ENCODE peak calls at places on chromosomes 13 and 19, in six cellular contexts. T is CD8-positive, alpha-beta T cell; Z is activated T-helper 1 cell treated with Interleukin-2 at 50 U/mL for 16 hours; A is right cardiac atrium; D is MM.1S; J is foreskin melanocyte. S is an unnamed sample.

GRCh38 chr13:24012648-24013047 is 115.3 kb upstream of the C1QTNF9B start:
- DNase-seq in D (no peak), T (no peak), Z (no peak), J (no peak), A (no peak), S (no peak)

GRCh38 chr19:38852231-38853044 is 2.7 kb upstream of the HNRNPL start:
- DNase-seq in T (peak), A (no peak), Z (peak), D (peak), J (peak), S (peak)

GRCh38 chr19:18306903-18307681 is 15.8 kb downstream of the LSM4 start:
- DNase-seq in D (no peak), A (peak), J (no peak), T (peak), Z (no peak), S (no peak)

GRCh38 chr19:18274776-18275356 is 614 bp upstream of the IQCN start:
- DNase-seq in T (no peak), Z (no peak), A (peak), J (no peak), D (no peak), S (peak)

GRCh38 chr19:14318873-14319272 is 62.4 kb upstream of the ADGRE5 start:
- DNase-seq in J (no peak), Z (no peak), T (no peak), A (peak), D (no peak), S (no peak)

GRCh38 chr13:111947026-111947810 is 119.7 kb upstream of the SOX1 start:
- DNase-seq in J (no peak), Z (no peak), D (no peak), A (no peak), T (peak), S (no peak)

GRCh38 chr13:34416833-34417425 is 525.1 kb upstream of the NBEA start:
- DNase-seq in T (no peak), Z (no peak), D (no peak), A (peak), J (no peak), S (peak)

GRCh38 chr13:31236211-31236786 is 36.5 kb downstream of the B3GLCT start:
- DNase-seq in T (no peak), A (no peak), J (peak), D (peak), Z (no peak), S (peak)

GRCh38 chr19:17938092-17938845 is 5.5 kb downstream of the CCDC124 start:
- DNase-seq in A (peak), Z (peak), T (peak), D (peak), J (peak), S (peak)

GRCh38 chr19:6374179-6374709 is 1.5 kb downstream of the PSPN start:
- DNase-seq in D (no peak), A (peak), T (no peak), J (no peak), Z (no peak), S (no peak)

GRCh38 chr19:2055871-2056809 is 5.1 kb upstream of the MKNK2 start:
- DNase-seq in Z (no peak), J (peak), D (no peak), T (no peak), A (peak), S (peak)

GRCh38 chr19:41991025-41991424 is 3.0 kb downstream of the ATP1A3 start:
- DNase-seq in Z (no peak), J (no peak), D (no peak), A (peak), T (no peak), S (no peak)

GRCh38 chr19:15404097-15404779 is 14.6 kb downstream of the AKAP8L start:
- DNase-seq in A (peak), T (no peak), J (no peak), D (no peak), Z (no peak), S (no peak)

GRCh38 chr19:14434543-14435319 is 1.6 kb downstream of the PKN1 start:
- DNase-seq in J (peak), D (no peak), T (no peak), A (peak), Z (no peak), S (peak)

GRCh38 chr19:8017808-8018207 is 12.4 kb upstream of the ELAVL1 start:
- DNase-seq in A (no peak), Z (no peak), T (peak), D (peak), J (no peak), S (no peak)

GRCh38 chr13:32267836-32268439 is 47.2 kb downstream of the ZAR1L start:
- DNase-seq in A (no peak), T (peak), J (no peak), D (peak), Z (peak), S (no peak)

GRCh38 chr19:2711175-2711936 is 8.9 kb upstream of the GNG7 start:
- DNase-seq in J (no peak), D (no peak), T (no peak), Z (no peak), A (peak), S (peak)

GRCh38 chr19:12994701-12995595 is at the start of gene NFIX:
- DNase-seq in J (no peak), A (peak), Z (peak), D (peak), T (peak), S (no peak)

GRCh38 chr13:33367186-33367895 is 81.8 kb upstream of the STARD13 start:
- DNase-seq in D (no peak), Z (no peak), A (no peak), T (no peak), J (no peak), S (no peak)

GRCh38 chr19:31300406-31300805 is 48.8 kb downstream of the TSHZ3 start:
- DNase-seq in D (no peak), J (no peak), A (no peak), Z (no peak), T (no peak), S (no peak)

GRCh38 chr13:25846227-25846984 is 205.4 kb downstream of the SHISA2 start:
- DNase-seq in A (no peak), D (no peak), T (no peak), Z (no peak), J (no peak), S (no peak)

GRCh38 chr19:18542936-18543813 is at the start of gene FKBP8:
- DNase-seq in T (peak), J (peak), Z (peak), D (peak), A (peak), S (peak)

GRCh38 chr13:49314344-49314882 is 66.7 kb downstream of the CDADC1 start:
- DNase-seq in T (no peak), Z (no peak), D (no peak), J (no peak), A (no peak), S (peak)

GRCh38 chr13:49571299-49572240 is 13.8 kb downstream of the RCBTB1 start:
- DNase-seq in A (no peak), T (no peak), J (no peak), D (no peak), Z (no peak), S (no peak)

GRCh38 chr19:39093761-39094160 is 9.6 kb downstream of the ACP7 start:
- DNase-seq in J (no peak), D (no peak), A (no peak), T (no peak), Z (no peak), S (peak)

GRCh38 chr13:103731959-103732358 is 665.7 kb upstream of the SLC10A2 start:
- DNase-seq in J (no peak), Z (no peak), A (no peak), T (no peak), D (no peak), S (no peak)

GRCh38 chr13:23618341-23618740 is 48.1 kb downstream of the TNFRSF19 start:
- DNase-seq in J (no peak), D (no peak), Z (no peak), T (no peak), A (no peak), S (peak)

GRCh38 chr19:33731886-33732285 is 64.8 kb upstream of the KCTD15 start:
- DNase-seq in J (no peak), Z (no peak), D (no peak), T (no peak), A (no peak), S (no peak)

GRCh38 chr19:35332817-35333216 is 3.8 kb downstream of the CD22 start:
- DNase-seq in D (no peak), Z (no peak), J (no peak), T (peak), A (peak), S (no peak)

GRCh38 chr19:18594824-18595373 is 6.3 kb downstream of the REX1BD start:
- DNase-seq in D (no peak), T (no peak), Z (no peak), A (peak), J (no peak), S (no peak)

GRCh38 chr13:28047784-28048388 is 52.5 kb downstream of the FLT3 start:
- DNase-seq in A (no peak), T (no peak), Z (no peak), D (peak), J (no peak), S (no peak)

GRCh38 chr19:8052464-8052859 is at the start of gene CCL25:
- DNase-seq in D (no peak), T (no peak), A (no peak), Z (no peak), J (no peak), S (no peak)

GRCh38 chr19:40806385-40807146 is 7.6 kb downstream of the EGLN2 start:
- DNase-seq in J (peak), A (peak), D (no peak), T (peak), Z (peak), S (peak)

GRCh38 chr19:801861-802496 is 4.7 kb downstream of the PTBP1 start:
- DNase-seq in D (no peak), T (no peak), J (no peak), Z (no peak), A (no peak), S (peak)

GRCh38 chr13:44151474-44151873 is 222.2 kb upstream of the SERP2 start:
- DNase-seq in T (no peak), Z (no peak), J (no peak), D (no peak), A (no peak), S (no peak)

GRCh38 chr13:93496985-93497673 is 270.5 kb downstream of the GPC6 start:
- DNase-seq in D (no peak), T (no peak), A (no peak), Z (no peak), J (no peak), S (no peak)